ENCODE peak calls at places on chromosome 22, in four cellular contexts. W, T, K and O are unnamed samples.
A peak's percentile ranks its signal among the peaks of the same experiment; 100 is the strongest.

GRCh38 chr22:36734171-36735058 is 30.9 kb upstream of the CACNG2 start:
- DNase-seq in W (peak; percentile 74), T (no peak), K (no peak), O (no peak)

GRCh38 chr22:27397948-27398330 is 403.6 kb downstream of the MN1 start:
- DNase-seq in W (no peak), T (no peak), K (no peak), O (no peak)

GRCh38 chr22:21719024-21719423 is 16.6 kb downstream of the YPEL1 start:
- DNase-seq in W (no peak), T (no peak), K (no peak), O (no peak)

GRCh38 chr22:22785316-22786065 is 102.1 kb upstream of the IGLL5 start:
- DNase-seq in W (no peak), T (no peak), K (no peak), O (no peak)

GRCh38 chr22:18012528-18012927 is 11.8 kb downstream of the MICAL3 start:
- DNase-seq in W (peak; percentile 69), T (peak; percentile 71), K (no peak), O (peak; percentile 78)

GRCh38 chr22:45103756-45104155 is 60.0 kb upstream of the NUP50 start:
- DNase-seq in W (no peak), T (no peak), K (no peak), O (no peak)

GRCh38 chr22:37230673-37231405 is 13.2 kb downstream of the RAC2 start:
- DNase-seq in W (peak; percentile 7), T (no peak), K (no peak), O (no peak)

GRCh38 chr22:17915676-17916075 is 108.7 kb downstream of the MICAL3 start:
- DNase-seq in W (no peak), T (no peak), K (no peak), O (no peak)

GRCh38 chr22:45051946-45052345 is 42.1 kb upstream of the PHF21B start:
- DNase-seq in W (no peak), T (no peak), K (no peak), O (no peak)

GRCh38 chr22:23408321-23408720 is 171.8 kb downstream of the IGLL1 start:
- DNase-seq in W (no peak), T (no peak), K (no peak), O (no peak)

GRCh38 chr22:36860821-36861659 is at the start of gene NCF4:
- DNase-seq in W (no peak), T (no peak), K (no peak), O (no peak)

GRCh38 chr22:22348127-22348814 is 103.7 kb downstream of the VPREB1 start:
- DNase-seq in W (no peak), T (no peak), K (no peak), O (no peak)

GRCh38 chr22:33325232-33326004 is 267.2 kb upstream of the SYN3 start:
- DNase-seq in W (no peak), T (peak; percentile 72), K (no peak), O (no peak)

GRCh38 chr22:33455036-33455435 is 396.9 kb upstream of the SYN3 start:
- DNase-seq in W (no peak), T (no peak), K (no peak), O (no peak)

GRCh38 chr22:23278883-23279675 is 98.8 kb downstream of the BCR start:
- DNase-seq in W (peak; percentile 52), T (peak; percentile 69), K (no peak), O (no peak)

GRCh38 chr22:32796865-32797573 is 4.5 kb upstream of the TIMP3 start:
- DNase-seq in W (peak; percentile 80), T (no peak), K (peak; percentile 7), O (no peak)

GRCh38 chr22:23763579-23764331 is 965 bp downstream of the C22orf15 start:
- DNase-seq in W (no peak), T (no peak), K (no peak), O (no peak)

GRCh38 chr22:38490915-38491314 is 15.2 kb downstream of the DDX17 start:
- DNase-seq in W (peak; percentile 65), T (peak; percentile 31), K (no peak), O (no peak)

GRCh38 chr22:37165940-37166674 is 16.4 kb upstream of the IL2RB start:
- DNase-seq in W (no peak), T (no peak), K (no peak), O (no peak)

GRCh38 chr22:37263966-37264887 is 18.1 kb upstream of the CYTH4 start:
- DNase-seq in W (no peak), T (no peak), K (no peak), O (no peak)

GRCh38 chr22:21942407-21942895 is 10.2 kb downstream of the PPM1F start:
- DNase-seq in W (peak; percentile 91), T (peak; percentile 65), K (no peak), O (no peak)

GRCh38 chr22:33126881-33127280 is 68.7 kb upstream of the SYN3 start:
- DNase-seq in W (no peak), T (no peak), K (no peak), O (no peak)

GRCh38 chr22:26702906-26703830 is 45.8 kb downstream of the MIAT start:
- DNase-seq in W (peak; percentile 87), T (no peak), K (no peak), O (no peak)

GRCh38 chr22:45976351-45977002 is 485 bp downstream of the WNT7B start:
- DNase-seq in W (no peak), T (no peak), K (no peak), O (no peak)

GRCh38 chr22:47153854-47154542 is 391.5 kb downstream of the TBC1D22A start:
- DNase-seq in W (peak; percentile 3), T (no peak), K (no peak), O (no peak)
- H3K4me3 ChIP-seq in W (no peak overlapping the region), T (no peak overlapping the region), K (no peak overlapping the region), O (no peak overlapping the region)

GRCh38 chr22:42803454-42803853 is 53.6 kb downstream of the ARFGAP3 start:
- DNase-seq in W (no peak), T (no peak), K (no peak), O (no peak)

GRCh38 chr22:42801537-42802165 is 55.4 kb downstream of the ARFGAP3 start:
- DNase-seq in W (no peak), T (no peak), K (no peak), O (no peak)

GRCh38 chr22:42799061-42799460 is 58.0 kb downstream of the ARFGAP3 start:
- DNase-seq in W (no peak), T (no peak), K (no peak), O (no peak)

GRCh38 chr22:42799462-42800405 is 57.3 kb downstream of the ARFGAP3 start:
- DNase-seq in W (no peak), T (no peak), K (no peak), O (no peak)

DNA sequence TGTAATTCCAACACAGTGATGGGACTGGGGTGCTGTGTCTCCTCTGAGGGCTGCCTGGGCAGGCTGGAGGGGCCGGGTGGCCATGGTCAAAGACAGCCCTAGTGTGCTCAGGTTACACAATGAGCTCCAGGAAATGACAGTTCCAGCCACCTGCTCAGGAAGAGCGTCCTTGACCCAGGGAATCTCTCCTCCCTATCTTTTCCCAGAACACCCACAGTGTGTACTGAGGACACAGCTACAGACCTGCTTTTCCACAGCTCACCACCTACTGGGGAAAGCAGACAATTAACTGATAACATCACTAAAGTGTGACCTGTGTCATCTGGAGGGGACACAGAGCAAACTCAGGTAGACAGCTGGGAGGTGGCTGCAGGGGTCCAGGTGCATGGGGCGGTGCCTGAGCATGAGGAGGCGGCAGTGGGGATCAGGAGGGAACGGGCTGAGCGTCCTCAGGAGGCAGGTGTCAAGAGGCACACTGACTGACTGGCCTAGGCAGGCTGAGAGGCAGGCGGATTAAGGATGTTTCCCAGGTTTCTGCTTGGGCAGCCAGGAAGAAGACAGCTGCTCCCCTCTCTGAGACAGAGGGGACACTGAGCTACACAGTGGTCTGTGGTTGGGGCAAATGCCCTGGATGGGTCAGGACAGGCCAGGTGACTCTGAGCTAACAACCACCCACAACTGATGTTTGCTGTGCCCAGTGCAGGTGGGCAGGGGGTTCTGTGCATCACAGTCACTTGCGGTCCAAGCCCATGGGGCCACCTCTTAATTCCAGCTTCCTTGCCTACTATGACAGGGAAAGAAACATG is 56.1 kb downstream of the ARFGAP3 start:
- DNase-seq in W (no peak), T (no peak), K (no peak), O (no peak)
- TF ChIP-seq CTCF in W (no peak), T (no peak), K (no peak), O (no peak)

GRCh38 chr22:43968614-43969013 is 13.4 kb downstream of the SAMM50 start:
- DNase-seq in W (no peak), T (peak; percentile 11), K (no peak), O (no peak)
- H3K36me3 ChIP-seq in W (peaks cover 18% of the 10 kb centered on the region), T (peaks cover 36% of the 10 kb centered on the region), K (peaks cover 5% of the 10 kb centered on the region), O (peaks cover 1% of the 10 kb centered on the region)

GRCh38 chr22:20107951-20108756 is 7.8 kb upstream of the RANBP1 start:
- DNase-seq in W (no peak), T (no peak), K (no peak), O (no peak)
- H3K4me3 ChIP-seq in W (no peak overlapping the region), T (no peak overlapping the region), K (no peak overlapping the region), O (no peak overlapping the region)

DNA sequence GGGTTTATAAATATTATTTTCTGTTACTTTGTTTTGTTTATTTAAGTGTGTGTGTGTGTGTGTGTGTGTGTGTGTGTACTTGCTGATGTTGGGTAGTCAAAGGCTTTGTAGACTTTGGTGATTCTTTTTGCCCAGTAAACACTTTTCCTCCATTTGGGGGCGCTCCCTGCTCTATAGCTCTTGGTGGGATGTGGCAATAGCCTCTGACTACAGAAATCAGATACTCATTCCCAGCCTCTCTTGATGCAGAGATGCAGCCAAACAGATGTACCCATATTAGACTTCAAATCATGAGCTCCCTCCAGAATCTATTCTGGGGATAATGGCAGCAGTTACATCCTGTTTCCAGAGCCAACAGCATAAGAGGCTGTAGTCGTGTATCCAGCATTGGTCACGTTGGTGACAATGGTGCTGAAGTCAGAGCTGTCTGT is 33.4 kb upstream of the APOL5 start:
- DNase-seq in W (peak; percentile 16), T (no peak), K (no peak), O (no peak)
- TF ChIP-seq CTCF in W (peak; percentile 59), T (no peak), K (peak; percentile 27), O (no peak)

GRCh38 chr22:41356430-41357028 is 25.2 kb upstream of the TEF start:
- DNase-seq in W (no peak), T (no peak), K (no peak), O (no peak)
- H3K36me3 ChIP-seq in W (peaks cover 37% of the 10 kb centered on the region), T (peaks cover 4% of the 10 kb centered on the region), K (no peaks in the 10 kb centered on the region), O (peaks cover 7% of the 10 kb centered on the region)

DNA sequence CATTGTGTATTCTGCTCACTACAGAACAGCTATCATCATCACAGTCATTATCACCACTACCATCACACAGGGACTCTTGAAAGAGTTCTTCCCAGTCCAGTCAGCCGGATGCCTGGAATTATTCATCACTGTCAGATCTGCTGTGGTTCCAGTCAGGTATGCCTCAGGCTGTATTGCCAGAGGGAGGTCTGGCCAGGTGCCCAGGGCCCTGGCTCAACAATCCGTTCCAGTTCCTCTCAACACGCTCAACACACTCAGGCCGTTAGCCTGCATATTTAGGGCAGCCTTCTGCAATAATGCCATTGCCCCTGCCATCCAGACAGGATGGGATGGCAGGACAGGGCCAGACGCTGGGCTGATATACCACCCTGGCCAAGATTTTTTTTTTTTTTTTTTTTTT is 28.6 kb upstream of the RASL10A start:
- DNase-seq in W (peak; percentile 99), T (peak; percentile 92), K (peak; percentile 58), O (peak; percentile 86)
- H3K4me3 ChIP-seq in W (no peak overlapping the region), T (no peak overlapping the region), K (no peak overlapping the region), O (no peak overlapping the region)

GRCh38 chr22:25420925-25421904 is 143.3 kb upstream of the GRK3 start:
- DNase-seq in W (no peak), T (no peak), K (no peak), O (no peak)
- TF ChIP-seq CTCF in W (no peak), T (no peak), K (peak; percentile 49), O (no peak)